ENCODE peak calls at places on chromosomes 3 and 15, in six cellular contexts. Z is thyroid gland; C is CD4-positive, alpha-beta memory T cell; Q is PC-3; L is upper lobe of right lung; N is heart left ventricle. J is an unnamed sample. For H3K36me3, the result is how much of the 10 kb centered on the place peaks cover.

GRCh38 chr3:67415504-67415903 is 238.9 kb downstream of the SUCLG2 start:
- DNase-seq in Z (no peak), C (no peak), Q (no peak), L (no peak), N (no peak), J (no peak)

GRCh38 chr3:115670911-115671310 is 47.6 kb downstream of the GAP43 start:
- DNase-seq in Z (no peak), C (no peak), Q (no peak), L (no peak), N (no peak), J (no peak)

GRCh38 chr3:113354307-113354706 is 87.0 kb downstream of the CFAP44 start:
- DNase-seq in Z (no peak), C (no peak), Q (peak), L (no peak), N (no peak), J (no peak)

GRCh38 chr3:126022741-126023359 is 53.9 kb downstream of the ROPN1B start:
- DNase-seq in Z (no peak), C (no peak), Q (no peak), L (peak), N (no peak), J (no peak)

GRCh38 chr15:71548317-71548908 is 261.9 kb upstream of the NR2E3 start:
- DNase-seq in Z (no peak), C (no peak), Q (no peak), L (no peak), N (no peak), J (no peak)

GRCh38 chr3:88262527-88262926 is 112.8 kb downstream of the C3orf38 start:
- DNase-seq in Z (no peak), C (no peak), Q (no peak), L (no peak), N (no peak), J (no peak)

GRCh38 chr15:58742424-58743160 is 6.9 kb downstream of the ADAM10 start:
- DNase-seq in Z (no peak), C (no peak), Q (no peak), L (no peak), N (no peak), J (no peak)

GRCh38 chr3:22862111-22862510 is 341.0 kb upstream of the UBE2E2 start:
- DNase-seq in Z (no peak), C (no peak), Q (no peak), L (no peak), N (no peak), J (no peak)

GRCh38 chr3:66825421-66825820 is 172.7 kb upstream of the KBTBD8 start:
- DNase-seq in Z (no peak), C (no peak), Q (no peak), L (no peak), N (no peak), J (peak)

GRCh38 chr15:50906954-50907865 is 1.3 kb upstream of the AP4E1 start:
- DNase-seq in Z (no peak), C (peak), Q (peak), L (no peak), N (no peak), J (peak)

GRCh38 chr15:35690698-35691116 is 144.7 kb upstream of the DPH6 start:
- DNase-seq in Z (no peak), C (no peak), Q (no peak), L (no peak), N (peak), J (no peak)

GRCh38 chr3:194871143-194871863 is 185.6 kb downstream of the FAM43A start:
- DNase-seq in Z (peak), C (no peak), Q (peak), L (peak), N (peak), J (peak)

GRCh38 chr15:81372571-81372970 is 1.4 kb downstream of the TMC3 start:
- DNase-seq in Z (no peak), C (no peak), Q (no peak), L (no peak), N (no peak), J (no peak)

GRCh38 chr3:158710601-158711000 is 21.7 kb downstream of the RARRES1 start:
- DNase-seq in Z (no peak), C (no peak), Q (no peak), L (no peak), N (no peak), J (no peak)

GRCh38 chr3:6578526-6578925 is 282.4 kb upstream of the GRM7 start:
- DNase-seq in Z (no peak), C (no peak), Q (no peak), L (no peak), N (no peak), J (no peak)

GRCh38 chr3:132255041-132255745 is 62.0 kb upstream of the ACP3 start:
- DNase-seq in Z (peak), C (no peak), Q (peak), L (no peak), N (peak), J (no peak)

DNA sequence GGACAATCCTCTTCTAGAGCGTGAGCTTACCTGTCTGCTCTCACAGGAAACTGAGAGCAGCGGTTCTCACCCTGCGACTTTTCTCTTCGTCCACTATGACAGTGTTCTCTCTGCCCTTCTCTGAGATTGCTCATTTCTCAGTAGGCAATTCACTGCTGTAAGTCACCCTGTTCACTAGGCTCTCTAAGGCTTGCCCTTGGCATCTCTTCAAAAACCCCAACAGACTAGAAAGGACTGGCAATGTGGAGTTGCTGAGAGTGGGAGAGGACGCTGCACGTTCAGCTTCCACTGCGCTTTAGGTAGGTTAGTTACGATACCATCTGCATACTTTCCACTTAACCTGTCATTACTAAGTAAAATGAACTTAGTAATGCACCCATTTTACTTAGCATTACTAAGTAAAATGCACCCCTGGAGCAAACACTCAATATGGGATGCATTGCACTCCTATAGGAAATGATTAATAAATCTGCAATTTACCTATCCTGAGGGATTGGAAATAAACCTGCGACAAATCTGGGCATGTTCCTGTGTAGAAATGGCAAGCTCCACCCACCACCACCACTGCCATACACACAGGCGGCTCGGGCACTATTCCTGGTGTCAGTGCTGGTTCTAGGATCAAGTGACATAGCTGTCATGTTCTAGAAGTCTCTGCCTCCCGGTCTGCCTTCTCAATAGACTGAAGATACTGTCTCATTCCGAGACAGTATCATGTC is 21.4 kb downstream of the XPC start:
- DNase-seq in Z (no peak), C (no peak), Q (no peak), L (no peak), N (no peak), J (no peak)
- H3K36me3 ChIP-seq in Z (half or more), C (half or more), Q (under half), L (half or more), N (half or more), J (under half)

GRCh38 chr3:43693594-43693993 is 2.9 kb downstream of the ABHD5 start:
- DNase-seq in Z (no peak), C (no peak), Q (no peak), L (no peak), N (no peak), J (no peak)
- H3K27ac ChIP-seq in Z (no peak), C (no peak), Q (no peak), L (no peak), N (no peak), J (no peak)

GRCh38 chr3:40780341-40780800 is 255.6 kb downstream of the ZNF621 start:
- DNase-seq in Z (peak), C (no peak), Q (peak), L (peak), N (peak), J (no peak)
- H3K4me3 ChIP-seq in Z (no peak), C (no peak), Q (no peak), L (peak), N (peak), J (no peak)

GRCh38 chr3:172171396-172172075 is 132.2 kb downstream of the FNDC3B start:
- DNase-seq in Z (no peak), C (no peak), Q (no peak), L (no peak), N (no peak), J (no peak)

GRCh38 chr3:172170841-172171240 is 131.5 kb downstream of the FNDC3B start:
- DNase-seq in Z (no peak), C (no peak), Q (no peak), L (no peak), N (no peak), J (no peak)

GRCh38 chr3:172167892-172168648 is 128.7 kb downstream of the FNDC3B start:
- DNase-seq in Z (no peak), C (no peak), Q (no peak), L (no peak), N (no peak), J (no peak)

GRCh38 chr3:172173316-172174271 is 134.2 kb downstream of the FNDC3B start:
- DNase-seq in Z (peak), C (no peak), Q (no peak), L (no peak), N (no peak), J (no peak)

GRCh38 chr3:172170310-172170709 is 130.9 kb downstream of the FNDC3B start:
- DNase-seq in Z (no peak), C (no peak), Q (no peak), L (no peak), N (no peak), J (no peak)
- H3K36me3 ChIP-seq in Z (under half), C (under half), Q (under half), L (under half), N (under half), J (under half)

DNA sequence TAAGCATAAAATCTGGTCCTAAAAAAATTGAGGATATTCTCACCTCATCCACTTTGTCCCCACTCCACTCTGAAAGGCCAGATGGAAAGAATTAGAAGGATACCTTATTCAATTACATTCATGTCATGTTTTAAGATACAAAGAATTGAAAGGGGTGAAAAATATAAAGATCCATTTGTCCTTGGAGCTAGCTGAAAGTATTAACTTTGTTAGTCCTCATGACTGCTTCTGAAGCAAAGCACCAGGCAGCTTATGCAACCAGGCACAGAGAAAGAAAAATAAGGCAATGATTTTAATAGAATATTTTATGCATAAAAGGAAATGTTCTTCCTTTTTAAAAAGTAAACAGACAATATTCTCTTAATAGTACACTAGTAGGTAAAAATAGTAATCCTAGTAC is 174.7 kb downstream of the NEK10 start:
- DNase-seq in Z (no peak), C (no peak), Q (no peak), L (no peak), N (no peak), J (no peak)
- H3K27ac ChIP-seq in Z (no peak), C (no peak), Q (no peak), L (no peak), N (no peak), J (no peak)

DNA sequence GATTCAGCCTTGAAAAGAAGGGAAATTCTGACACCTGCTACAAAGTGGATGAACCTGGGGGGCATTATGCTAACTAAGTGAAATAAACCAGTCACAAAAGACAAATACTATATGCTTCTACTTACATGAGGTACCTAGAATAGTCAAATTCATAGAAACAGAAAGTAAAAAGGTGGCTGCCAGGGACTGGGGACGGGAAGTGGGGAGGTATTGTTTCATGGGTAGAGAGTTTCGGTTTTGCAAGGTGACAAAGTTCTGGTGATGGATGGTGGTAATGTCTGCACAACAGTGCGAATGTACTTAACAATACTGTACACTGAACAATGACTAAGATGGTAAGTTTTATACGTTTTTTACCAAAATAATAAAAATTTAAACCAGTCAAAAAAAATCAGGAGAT is 4.8 kb downstream of the IDH2 start:
- DNase-seq in Z (no peak), C (peak), Q (no peak), L (no peak), N (no peak), J (peak)
- H3K4me3 ChIP-seq in Z (no peak), C (peak), Q (no peak), L (no peak), N (no peak), J (no peak)

GRCh38 chr3:118468801-118469200 is 565.8 kb downstream of the IGSF11 start:
- DNase-seq in Z (no peak), C (no peak), Q (peak), L (no peak), N (no peak), J (no peak)
- H3K36me3 ChIP-seq in Z (under half), C (under half), Q (under half), L (under half), N (under half), J (under half)

DNA sequence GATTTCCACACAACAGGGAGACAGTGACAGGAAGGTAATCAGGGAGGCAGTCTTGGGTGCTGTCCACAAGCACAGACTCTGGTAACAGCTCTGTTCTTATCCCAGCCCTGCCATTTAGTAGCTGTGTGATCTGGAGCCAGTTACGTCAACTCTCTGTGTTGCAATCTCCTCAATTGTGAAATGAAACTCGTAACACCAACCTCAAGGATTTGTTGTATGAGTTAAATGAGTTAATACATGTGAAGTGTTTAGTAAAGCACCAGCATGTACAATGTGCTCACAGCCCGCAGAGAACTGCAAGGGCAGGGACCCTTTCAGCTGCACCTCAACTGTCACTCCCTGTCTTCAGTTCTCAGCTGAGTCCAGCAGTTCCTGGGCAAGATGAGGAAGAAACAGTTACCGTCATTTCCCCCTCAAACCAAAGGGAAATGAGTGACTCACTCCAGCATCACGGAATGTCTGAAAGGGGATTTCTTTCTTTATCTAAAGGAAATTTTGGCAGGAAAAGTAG is 39.8 kb upstream of the MB21D2 start:
- DNase-seq in Z (peak), C (no peak), Q (peak), L (peak), N (peak), J (peak)
- H3K27ac ChIP-seq in Z (peak), C (no peak), Q (peak), L (peak), N (peak), J (no peak)